ENCODE peak calls at places on chromosomes 5 and 9, in ten cellular contexts. X, P, Q, C, L, J, D, Z, V and R are unnamed samples.

GRCh38 chr9:1087120-1087881 is 37.1 kb downstream of the DMRT2 start:
- DNase-seq in X (no peak), P (no peak), Q (no peak), C (no peak), L (no peak), J (no peak), D (no peak), Z (no peak), V (no peak), R (no peak)

GRCh38 chr5:181263633-181264032 is 2.7 kb upstream of the TRIM52 start:
- DNase-seq in X (no peak), P (no peak), Q (no peak), C (no peak), L (no peak), J (no peak), D (no peak), Z (no peak), V (no peak), R (no peak)

GRCh38 chr5:92364986-92365550 is 982.0 kb upstream of the ARRDC3 start:
- DNase-seq in X (no peak), P (peak), Q (peak), C (no peak), L (no peak), J (peak), D (no peak), Z (peak), V (no peak), R (no peak)

GRCh38 chr9:134748637-134749036 is 107.0 kb downstream of the COL5A1 start:
- DNase-seq in X (no peak), P (peak), Q (no peak), C (no peak), L (no peak), J (no peak), D (no peak), Z (no peak), V (no peak), R (no peak)

GRCh38 chr5:178309271-178310008 is 76.8 kb upstream of the PHYKPL start:
- DNase-seq in X (peak), P (no peak), Q (no peak), C (no peak), L (no peak), J (no peak), D (no peak), Z (no peak), V (no peak), R (no peak)

GRCh38 chr5:132002701-132003100 is 8.8 kb downstream of the ACSL6 start:
- DNase-seq in X (no peak), P (no peak), Q (no peak), C (no peak), L (no peak), J (no peak), D (no peak), Z (no peak), V (no peak), R (no peak)

GRCh38 chr5:36033050-36033449 is 33.6 kb downstream of the UGT3A2 start:
- DNase-seq in X (no peak), P (no peak), Q (no peak), C (no peak), L (no peak), J (no peak), D (no peak), Z (no peak), V (no peak), R (no peak)

GRCh38 chr5:143759368-143760136 is 52.4 kb upstream of the HMHB1 start:
- DNase-seq in X (no peak), P (peak), Q (no peak), C (no peak), L (no peak), J (peak), D (no peak), Z (no peak), V (peak), R (no peak)

GRCh38 chr5:158802941-158803341 is 296.8 kb downstream of the EBF1 start:
- DNase-seq in X (no peak), P (peak), Q (peak), C (no peak), L (no peak), J (peak), D (no peak), Z (peak), V (no peak), R (no peak)

GRCh38 chr5:154214236-154215106 is 23.9 kb downstream of the GALNT10 start:
- DNase-seq in X (no peak), P (peak), Q (peak), C (peak), L (peak), J (peak), D (no peak), Z (peak), V (no peak), R (no peak)

GRCh38 chr9:136156216-136157120 is 37.8 kb upstream of the TMEM250 start:
- DNase-seq in X (no peak), P (no peak), Q (no peak), C (no peak), L (no peak), J (no peak), D (no peak), Z (no peak), V (no peak), R (no peak)

GRCh38 chr9:68530618-68531017 is 10.1 kb downstream of the TMEM252 start:
- DNase-seq in X (peak), P (peak), Q (peak), C (no peak), L (peak), J (no peak), D (peak), Z (peak), V (no peak), R (no peak)

GRCh38 chr9:87206064-87206661 is 258.9 kb upstream of the GAS1 start:
- DNase-seq in X (no peak), P (peak), Q (peak), C (peak), L (peak), J (no peak), D (no peak), Z (peak), V (no peak), R (peak)

GRCh38 chr9:18826248-18826647 is 206.8 kb downstream of the SAXO1 start:
- DNase-seq in X (no peak), P (no peak), Q (no peak), C (no peak), L (no peak), J (no peak), D (no peak), Z (no peak), V (no peak), R (no peak)

GRCh38 chr9:71253021-71253420 is 131.6 kb upstream of the TRPM3 start:
- DNase-seq in X (no peak), P (no peak), Q (peak), C (no peak), L (no peak), J (peak), D (no peak), Z (peak), V (no peak), R (no peak)

GRCh38 chr5:219492-219891 is 1.4 kb downstream of the SDHA start:
- DNase-seq in X (no peak), P (peak), Q (peak), C (peak), L (no peak), J (peak), D (peak), Z (peak), V (no peak), R (no peak)
- H3K4me3 ChIP-seq in X (peak), P (peak), Q (peak), C (peak), L (peak), J (peak), D (peak), Z (peak), V (peak), R (peak)

GRCh38 chr5:168142402-168142801 is 149.0 kb upstream of the WWC1 start:
- DNase-seq in X (no peak), P (no peak), Q (no peak), C (no peak), L (no peak), J (no peak), D (no peak), Z (no peak), V (no peak), R (no peak)
- TF ChIP-seq CTCF in X (no peak), P (no peak), Q (no peak), C (no peak), L (no peak), J (no peak), D (no peak), Z (no peak), V (no peak), R (no peak)

DNA sequence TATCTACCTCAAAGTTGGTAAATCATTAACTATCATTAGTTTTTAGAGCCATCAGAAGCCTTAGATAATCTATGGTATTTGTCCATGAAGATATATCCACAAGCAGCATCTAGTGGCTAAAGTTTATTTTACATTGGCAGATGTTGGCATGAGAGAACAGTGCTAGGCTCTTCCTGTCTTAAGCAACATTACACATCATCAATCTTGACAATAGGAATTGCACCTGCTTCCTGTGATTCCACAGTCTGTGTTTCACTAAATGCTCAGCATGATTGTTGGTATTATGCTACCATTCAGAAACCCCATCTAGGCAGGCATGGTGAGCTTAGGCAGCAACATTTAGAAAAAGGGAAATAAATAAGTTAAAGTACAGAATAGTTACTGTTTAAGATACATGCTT is 246.6 kb downstream of the SLCO4C1 start:
- DNase-seq in X (no peak), P (no peak), Q (peak), C (no peak), L (no peak), J (no peak), D (no peak), Z (no peak), V (no peak), R (no peak)
- H3K4me3 ChIP-seq in X (no peak), P (no peak), Q (no peak), C (no peak), L (no peak), J (no peak), D (no peak), Z (no peak), V (no peak), R (no peak)

GRCh38 chr5:169717298-169717697 is 80.2 kb downstream of the DOCK2 start:
- DNase-seq in X (no peak), P (peak), Q (peak), C (peak), L (no peak), J (peak), D (no peak), Z (peak), V (no peak), R (no peak)

GRCh38 chr5:169719360-169720314 is 82.6 kb downstream of the DOCK2 start:
- DNase-seq in X (no peak), P (no peak), Q (no peak), C (no peak), L (no peak), J (no peak), D (no peak), Z (no peak), V (peak), R (no peak)

GRCh38 chr5:169724303-169724702 is 87.2 kb downstream of the DOCK2 start:
- DNase-seq in X (no peak), P (no peak), Q (no peak), C (no peak), L (no peak), J (no peak), D (no peak), Z (no peak), V (no peak), R (no peak)

GRCh38 chr5:169723103-169723831 is 86.2 kb downstream of the DOCK2 start:
- DNase-seq in X (no peak), P (no peak), Q (no peak), C (no peak), L (no peak), J (no peak), D (no peak), Z (no peak), V (no peak), R (no peak)

GRCh38 chr5:169721771-169722170 is 84.7 kb downstream of the DOCK2 start:
- DNase-seq in X (no peak), P (no peak), Q (no peak), C (no peak), L (no peak), J (no peak), D (no peak), Z (no peak), V (no peak), R (no peak)
- TF ChIP-seq CTCF in X (no peak), P (no peak), Q (no peak), C (peak), L (peak), J (no peak), D (no peak), Z (peak), V (peak), R (peak)

GRCh38 chr5:162703914-162704313 is 636.3 kb downstream of the GABRG2 start:
- DNase-seq in X (no peak), P (no peak), Q (no peak), C (no peak), L (no peak), J (no peak), D (no peak), Z (no peak), V (no peak), R (no peak)
- H3K4me3 ChIP-seq in X (no peak), P (no peak), Q (no peak), C (no peak), L (no peak), J (no peak), D (no peak), Z (no peak), V (no peak), R (no peak)

GRCh38 chr5:96651948-96652753 is 10.0 kb upstream of the CAST start:
- DNase-seq in X (no peak), P (no peak), Q (peak), C (no peak), L (no peak), J (no peak), D (no peak), Z (peak), V (no peak), R (no peak)
- TF ChIP-seq CTCF in X (no peak), P (peak), Q (peak), C (peak), L (peak), J (peak), D (peak), Z (peak), V (peak), R (peak)

GRCh38 chr5:10289353-10289752 is 18.3 kb downstream of the CMBL start:
- DNase-seq in X (no peak), P (no peak), Q (no peak), C (no peak), L (no peak), J (peak), D (peak), Z (no peak), V (no peak), R (no peak)
- H3K4me3 ChIP-seq in X (no peak), P (no peak), Q (no peak), C (no peak), L (no peak), J (no peak), D (no peak), Z (no peak), V (no peak), R (no peak)

GRCh38 chr5:74647096-74647495 is 6.6 kb upstream of the ENC1 start:
- DNase-seq in X (no peak), P (no peak), Q (no peak), C (no peak), L (no peak), J (peak), D (no peak), Z (no peak), V (no peak), R (no peak)

GRCh38 chr5:74649421-74649973 is 9.0 kb upstream of the ENC1 start:
- DNase-seq in X (no peak), P (no peak), Q (no peak), C (no peak), L (no peak), J (peak), D (no peak), Z (no peak), V (no peak), R (no peak)

GRCh38 chr5:74651710-74652109 is 11.2 kb upstream of the ENC1 start:
- DNase-seq in X (no peak), P (no peak), Q (no peak), C (no peak), L (no peak), J (no peak), D (no peak), Z (no peak), V (no peak), R (no peak)

GRCh38 chr5:74652576-74652975 is 12.0 kb upstream of the ENC1 start:
- DNase-seq in X (no peak), P (no peak), Q (no peak), C (no peak), L (no peak), J (no peak), D (no peak), Z (no peak), V (no peak), R (no peak)

DNA sequence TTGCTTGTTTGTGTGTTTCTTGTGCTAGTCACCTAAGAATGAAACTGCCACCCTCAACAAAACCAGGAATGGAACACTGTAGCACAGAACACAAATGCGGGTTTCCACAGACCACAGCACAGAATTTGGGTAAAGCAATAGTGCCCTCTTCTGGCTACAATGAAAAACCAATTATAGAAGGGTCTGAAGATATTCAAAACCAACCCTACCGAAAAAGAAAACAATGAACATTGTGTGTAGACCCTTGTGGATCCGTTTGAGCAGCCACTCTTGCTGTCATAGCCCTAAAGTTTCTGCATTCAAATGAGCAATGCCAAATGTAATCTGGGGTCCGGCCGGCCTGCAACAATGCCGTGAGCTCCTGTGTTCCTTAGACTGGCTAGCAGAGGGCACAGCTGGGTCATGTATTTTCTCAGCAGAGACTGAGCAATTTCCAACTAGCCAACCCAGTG is 8.3 kb upstream of the ENC1 start:
- DNase-seq in X (no peak), P (peak), Q (peak), C (peak), L (no peak), J (peak), D (no peak), Z (peak), V (no peak), R (peak)
- TF ChIP-seq CTCF in X (peak), P (peak), Q (peak), C (peak), L (peak), J (peak), D (peak), Z (peak), V (peak), R (peak)

GRCh38 chr9:77020438-77021264 is 1.2 kb downstream of the FOXB2 start:
- DNase-seq in X (no peak), P (no peak), Q (no peak), C (no peak), L (no peak), J (no peak), D (no peak), Z (no peak), V (no peak), R (no peak)

GRCh38 chr9:77022783-77023440 is 3.5 kb downstream of the FOXB2 start:
- DNase-seq in X (no peak), P (no peak), Q (no peak), C (no peak), L (no peak), J (no peak), D (no peak), Z (no peak), V (no peak), R (no peak)

GRCh38 chr9:77019810-77020437 is 469 bp downstream of the FOXB2 start:
- DNase-seq in X (no peak), P (no peak), Q (no peak), C (no peak), L (no peak), J (no peak), D (no peak), Z (no peak), V (no peak), R (no peak)

GRCh38 chr9:77021928-77022782 is 2.7 kb downstream of the FOXB2 start:
- DNase-seq in X (no peak), P (no peak), Q (no peak), C (no peak), L (no peak), J (no peak), D (no peak), Z (no peak), V (no peak), R (no peak)

DNA sequence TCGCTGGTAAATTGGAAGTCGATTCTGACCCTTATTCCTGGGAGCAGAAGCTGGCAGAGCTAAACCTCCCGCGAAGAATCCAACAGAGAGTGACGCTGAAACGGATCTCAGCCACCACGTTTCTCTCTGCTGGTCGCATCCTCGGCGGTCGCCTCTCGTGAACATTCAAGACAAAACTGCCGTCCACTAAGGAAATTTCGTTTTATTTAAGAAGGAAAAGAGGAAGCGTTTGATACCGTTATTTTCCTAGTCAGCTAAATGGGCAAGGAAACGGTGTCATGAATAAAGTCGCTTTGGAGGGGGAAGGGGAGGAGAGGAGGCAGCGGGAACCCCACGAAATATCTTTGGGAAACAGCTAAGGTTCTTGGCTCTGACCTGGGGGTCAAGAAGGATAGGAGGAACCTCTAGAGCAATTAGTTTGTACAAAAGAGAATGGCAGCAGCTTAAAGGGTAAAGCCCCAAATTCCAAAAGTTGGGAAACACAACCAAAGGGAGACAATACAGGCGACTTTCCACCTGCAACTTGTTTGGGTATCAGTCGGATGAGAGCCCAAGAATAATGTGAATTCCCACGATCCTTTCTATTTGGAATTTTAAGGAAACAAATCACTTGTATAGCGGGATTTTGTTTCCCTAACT is 2.0 kb downstream of the FOXB2 start:
- DNase-seq in X (no peak), P (no peak), Q (peak), C (no peak), L (no peak), J (peak), D (no peak), Z (no peak), V (no peak), R (no peak)
- H3K4me3 ChIP-seq in X (no peak), P (no peak), Q (no peak), C (no peak), L (no peak), J (no peak), D (no peak), Z (no peak), V (no peak), R (no peak)

DNA sequence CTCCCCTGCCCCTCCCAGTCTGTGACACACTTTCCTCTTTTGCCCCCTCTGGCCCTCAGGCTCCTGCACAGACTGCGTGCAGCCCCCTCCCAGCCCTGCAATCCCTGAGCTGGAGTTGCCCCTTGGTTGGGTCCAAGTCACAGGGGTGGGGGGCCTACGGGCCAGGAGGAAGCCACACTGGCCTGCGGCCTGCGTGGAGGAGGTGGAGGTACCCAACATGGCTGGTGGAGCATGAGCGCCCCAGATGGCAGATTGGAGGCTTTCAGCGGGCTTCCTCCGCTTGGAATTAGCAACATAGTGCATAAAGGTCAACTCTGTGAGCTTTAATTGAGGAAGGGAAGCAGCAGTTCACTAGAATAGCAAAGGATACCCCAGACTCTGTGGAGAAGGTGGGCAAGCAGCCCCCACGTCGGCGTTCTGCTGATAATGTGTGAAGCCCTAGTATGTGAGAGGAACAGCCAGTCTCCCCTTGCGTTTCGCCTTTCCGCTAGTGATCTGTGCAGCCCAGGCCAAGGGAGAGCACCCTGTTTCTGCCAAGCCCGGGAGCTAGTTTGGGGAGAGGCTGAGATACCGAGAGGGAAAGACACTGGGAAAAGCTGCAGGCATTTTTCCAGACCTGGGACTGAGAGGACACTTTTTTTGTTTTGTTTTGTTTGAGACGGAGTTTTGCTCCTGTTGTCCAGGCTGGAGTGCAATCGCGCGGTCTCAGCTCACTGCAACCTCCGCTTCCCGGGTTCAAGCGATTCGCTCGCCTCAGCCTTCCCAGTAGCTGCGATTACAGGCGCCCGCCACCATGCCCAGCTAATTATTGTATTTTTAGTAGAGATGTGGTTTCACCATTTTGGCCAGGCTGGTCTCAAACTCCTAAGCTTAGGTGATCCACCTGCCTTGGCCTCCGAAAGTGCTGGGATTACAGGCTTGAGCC is 35.3 kb upstream of the MACIR start:
- DNase-seq in X (no peak), P (no peak), Q (no peak), C (no peak), L (no peak), J (no peak), D (no peak), Z (no peak), V (no peak), R (no peak)
- TF ChIP-seq CTCF in X (no peak), P (no peak), Q (no peak), C (no peak), L (no peak), J (no peak), D (no peak), Z (no peak), V (no peak), R (no peak)